ENCODE peak calls at places on chromosomes 5 and 9, in nine cellular contexts. N is bronchial epithelial cell, O is GM13977, E is coronary artery, U is uterus, I is GM12864, G is mammary epithelial cell, T is brain microvascular endothelial cell, C is left ventricle myocardium inferior. K is an unnamed sample.

GRCh38 chr9:5719546-5719945 is 90.6 kb downstream of the RIC1 start:
- DNase-seq in T (no peak), N (no peak), I (no peak), O (no peak), U (no peak), E (no peak), G (no peak), C (no peak), K (no peak)

GRCh38 chr9:137764171-137764671 is 113.4 kb upstream of the CACNA1B start:
- DNase-seq in C (no peak), U (no peak), I (no peak), O (no peak), N (no peak), G (no peak), T (no peak), E (no peak), K (no peak)

GRCh38 chr5:137431051-137431450 is 68.1 kb downstream of the SPOCK1 start:
- DNase-seq in I (no peak), C (no peak), U (no peak), G (no peak), N (peak), O (no peak), E (no peak), T (no peak), K (no peak)

GRCh38 chr5:62208218-62208852 is 97.7 kb upstream of the KIF2A start:
- DNase-seq in T (no peak), C (no peak), N (no peak), O (no peak), U (no peak), I (no peak), E (no peak), G (no peak), K (no peak)

GRCh38 chr5:72988769-72989168 is 32.9 kb downstream of the FCHO2 start:
- DNase-seq in T (peak), O (no peak), G (no peak), E (no peak), I (no peak), C (no peak), N (no peak), U (no peak), K (no peak)

GRCh38 chr9:36018755-36019720 is 17.7 kb upstream of the RECK start:
- DNase-seq in U (no peak), E (no peak), I (no peak), T (no peak), N (no peak), C (no peak), G (no peak), O (no peak), K (no peak)

GRCh38 chr9:136791466-136792276 is 527 bp downstream of the TMEM141 start:
- DNase-seq in G (peak), N (peak), I (no peak), U (peak), T (no peak), E (peak), C (peak), O (peak), K (peak)

GRCh38 chr9:116653580-116654355 is 33.3 kb upstream of the TRIM32 start:
- DNase-seq in O (no peak), U (no peak), G (peak), I (no peak), N (peak), T (no peak), C (no peak), E (no peak), K (no peak)

GRCh38 chr5:137372386-137373160 is 126.6 kb downstream of the SPOCK1 start:
- DNase-seq in N (no peak), U (no peak), E (no peak), O (no peak), I (no peak), T (no peak), G (no peak), C (no peak), K (no peak)

GRCh38 chr9:84669293-84670105 is at the start of gene NTRK2:
- DNase-seq in N (peak), G (peak), I (no peak), C (peak), E (peak), O (peak), T (peak), U (no peak), K (peak)

GRCh38 chr9:77454668-77455067 is 193.5 kb downstream of the GNA14 start:
- DNase-seq in O (no peak), U (no peak), C (no peak), I (no peak), N (no peak), T (peak), E (no peak), G (no peak), K (no peak)

GRCh38 chr9:77457916-77458592 is 190.1 kb downstream of the GNA14 start:
- DNase-seq in C (peak), G (peak), U (peak), I (peak), E (no peak), O (peak), N (peak), T (peak), K (peak)

GRCh38 chr9:77453857-77454647 is 194.1 kb downstream of the GNA14 start:
- DNase-seq in U (no peak), N (no peak), I (no peak), C (no peak), E (no peak), T (no peak), G (no peak), O (no peak), K (no peak)

GRCh38 chr9:77456829-77457437 is 191.2 kb downstream of the GNA14 start:
- DNase-seq in G (peak), N (peak), I (peak), O (peak), T (peak), E (peak), C (peak), U (peak), K (peak)

DNA sequence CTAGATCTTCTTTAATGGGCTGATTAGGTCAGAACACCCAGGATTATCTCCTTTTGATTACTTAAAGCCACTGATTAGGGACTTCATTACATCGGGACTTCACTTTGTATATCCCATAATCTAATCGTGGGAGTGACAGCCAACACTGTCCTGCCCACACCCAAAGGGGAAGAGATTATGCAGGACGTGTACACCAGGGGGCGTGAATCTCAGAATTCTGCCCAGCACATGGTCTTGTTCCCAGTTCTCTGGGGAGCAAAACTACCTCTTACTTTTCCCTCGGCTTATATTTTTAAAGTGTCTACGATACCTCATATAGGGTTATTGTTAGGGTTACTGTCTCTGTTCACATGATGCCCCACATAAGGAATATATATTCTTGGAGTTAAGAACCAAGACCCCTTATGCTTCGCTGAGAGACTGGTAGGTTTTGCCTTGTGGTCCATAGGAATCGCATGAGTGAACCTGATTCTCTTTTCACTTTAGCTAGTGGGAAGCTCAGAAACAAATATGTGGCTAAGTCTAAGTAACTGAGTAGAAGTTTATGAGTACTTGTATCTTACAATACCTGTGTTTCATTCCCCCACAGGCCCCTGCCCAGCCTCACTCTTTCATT is 192.7 kb downstream of the GNA14 start:
- DNase-seq in N (peak), T (no peak), C (no peak), O (peak), E (no peak), I (no peak), G (peak), U (no peak), K (peak)
- TF ChIP-seq CTCF in N (peak), T (peak), C (peak), O (peak), E (no peak), I (peak), G (peak), U (no peak), K (peak)

GRCh38 chr5:141870871-141871270 is 7.3 kb downstream of the PCDH1 start:
- DNase-seq in T (no peak), U (peak), O (no peak), I (no peak), C (peak), G (peak), N (peak), E (peak), K (no peak)
- TF ChIP-seq CTCF in T (no peak), U (no peak), O (no peak), I (no peak), C (no peak), G (no peak), N (no peak), E (no peak), K (no peak)

DNA sequence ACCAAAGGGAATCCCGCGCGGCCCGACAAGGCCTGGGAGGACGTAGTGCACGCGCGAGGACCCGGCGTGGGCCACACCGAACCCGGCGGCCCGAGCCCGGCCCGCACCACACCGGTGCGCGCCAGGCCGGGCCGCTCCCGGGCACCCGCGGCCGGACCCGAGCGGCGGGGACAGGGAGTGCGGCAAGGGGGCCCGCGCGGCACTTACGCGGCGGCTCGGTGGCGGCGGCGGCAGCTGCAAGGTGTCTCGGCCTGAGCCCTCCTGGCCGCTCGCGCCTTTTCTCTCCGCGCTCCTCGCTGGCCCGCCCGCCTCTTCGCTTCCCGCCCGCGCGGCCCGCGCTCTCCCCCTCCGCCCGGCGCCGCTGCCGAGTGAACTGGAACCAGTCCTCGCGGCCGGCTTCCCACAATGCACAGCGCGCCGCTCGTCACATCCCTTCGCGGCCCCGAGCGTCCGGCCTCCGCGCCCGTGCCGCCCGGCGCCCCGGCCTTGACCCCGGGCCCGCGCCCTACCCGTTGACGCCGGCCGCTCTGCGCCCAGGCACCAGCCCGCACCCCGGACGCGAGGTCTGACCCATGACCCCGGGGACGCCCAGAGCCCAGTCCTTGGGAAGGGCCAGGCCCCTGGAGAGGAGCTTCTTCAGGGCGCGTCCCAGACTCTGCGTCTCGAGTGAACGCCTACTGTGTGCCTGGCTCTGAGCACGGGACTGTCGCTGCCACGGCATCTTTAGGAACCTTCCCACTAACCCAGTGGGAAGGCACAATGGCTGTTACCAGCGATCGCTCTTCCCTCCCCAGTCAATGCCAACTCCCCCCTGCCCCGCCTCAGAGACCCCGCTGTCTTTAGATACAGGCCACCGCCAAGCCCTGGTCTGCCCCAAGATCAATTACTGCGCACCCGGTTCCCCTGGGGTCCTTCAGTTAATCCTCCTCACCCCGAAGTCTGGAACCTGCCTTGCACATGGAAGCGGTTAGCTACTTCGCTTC is at the start of gene MACROH2A1:
- DNase-seq in I (peak), E (peak), U (peak), N (peak), G (peak), C (peak), T (peak), O (peak), K (peak)
- TF ChIP-seq CTCF in I (no peak), E (no peak), U (peak), N (no peak), G (no peak), C (peak), T (no peak), O (no peak), K (no peak)

DNA sequence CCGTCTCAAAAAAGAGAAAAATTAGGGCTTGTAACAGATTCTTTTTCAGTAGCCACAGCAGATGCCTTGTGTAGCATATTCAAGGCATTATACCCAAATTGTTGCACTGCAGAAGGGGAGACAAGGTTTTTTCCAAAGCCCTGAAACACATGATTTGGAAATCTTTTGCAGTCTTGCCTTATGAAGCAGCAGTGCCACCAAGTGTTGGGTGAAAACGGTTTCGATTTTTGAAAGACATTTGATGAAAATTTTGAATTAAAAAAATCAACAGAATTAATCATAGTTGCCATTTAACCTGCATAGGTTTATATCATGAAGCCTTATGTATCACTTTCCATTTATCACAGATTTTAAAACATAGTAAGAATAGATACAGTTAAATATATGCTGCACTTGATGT is 479.5 kb downstream of the TAF11L14 start:
- DNase-seq in I (no peak), T (peak), N (peak), C (no peak), G (peak), O (no peak), U (no peak), E (no peak), K (peak)
- TF ChIP-seq CTCF in I (no peak), T (peak), N (peak), C (no peak), G (no peak), O (no peak), U (peak), E (no peak), K (peak)

GRCh38 chr5:147234825-147235635 is at the start of gene STK32A:
- DNase-seq in U (peak), I (no peak), G (peak), C (peak), N (peak), O (no peak), E (peak), T (no peak), K (peak)
- TF ChIP-seq CTCF in U (no peak), I (no peak), G (no peak), C (no peak), N (peak), O (no peak), E (no peak), T (no peak), K (no peak)

GRCh38 chr5:142549834-142550233 is 136.1 kb downstream of the FGF1 start:
- DNase-seq in O (no peak), E (no peak), C (no peak), T (no peak), G (peak), N (peak), U (no peak), I (no peak), K (no peak)

GRCh38 chr5:142547445-142548374 is 138.2 kb downstream of the FGF1 start:
- DNase-seq in C (no peak), E (no peak), T (no peak), U (no peak), O (no peak), I (no peak), N (no peak), G (no peak), K (no peak)

GRCh38 chr5:142551242-142552067 is 134.4 kb downstream of the FGF1 start:
- DNase-seq in T (no peak), C (no peak), G (no peak), N (no peak), O (no peak), E (no peak), I (no peak), U (no peak), K (no peak)

GRCh38 chr5:142550471-142550870 is 135.4 kb downstream of the FGF1 start:
- DNase-seq in T (no peak), C (no peak), O (no peak), N (no peak), I (no peak), G (no peak), E (no peak), U (no peak), K (no peak)

GRCh38 chr5:142548739-142549275 is 137.1 kb downstream of the FGF1 start:
- DNase-seq in E (peak), T (peak), G (peak), N (peak), U (peak), O (peak), I (no peak), C (no peak), K (peak)
- TF ChIP-seq CTCF in E (peak), T (peak), G (peak), N (peak), U (peak), O (peak), I (peak), C (peak), K (peak)

DNA sequence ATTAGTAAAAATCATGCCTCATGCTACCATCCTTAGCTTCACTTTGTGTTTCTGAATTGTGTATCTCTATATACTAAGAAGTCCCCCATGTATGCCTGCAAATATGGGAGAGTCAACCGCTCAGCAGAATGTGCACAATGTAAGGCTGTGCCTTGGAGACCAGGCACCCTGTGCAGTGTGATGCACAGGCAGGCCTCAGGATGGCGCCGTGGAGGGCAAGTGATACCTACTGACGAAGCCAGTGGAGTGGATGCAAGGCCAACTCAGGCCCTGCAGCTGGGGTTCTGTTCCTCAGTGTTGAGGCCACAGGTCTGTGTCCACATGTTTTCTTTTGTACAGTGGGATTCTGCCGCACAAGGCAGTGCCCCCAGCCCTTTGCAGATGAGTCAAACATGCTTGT is 28.4 kb downstream of the SYK start:
- DNase-seq in C (no peak), G (no peak), N (no peak), E (no peak), U (no peak), I (no peak), T (no peak), O (no peak), K (no peak)
- TF ChIP-seq CTCF in C (no peak), G (no peak), N (no peak), E (no peak), U (no peak), I (peak), T (no peak), O (peak), K (no peak)

GRCh38 chr9:21078702-21079101 is 960 bp upstream of the IFNB1 start:
- DNase-seq in C (no peak), I (no peak), O (no peak), G (no peak), T (no peak), U (no peak), N (no peak), E (no peak), K (no peak)
- TF ChIP-seq CTCF in C (no peak), I (peak), O (no peak), G (no peak), T (peak), U (no peak), N (no peak), E (no peak), K (no peak)

GRCh38 chr5:127648997-127649550 is at the start of gene CTXN3:
- DNase-seq in E (no peak), C (no peak), T (no peak), G (peak), N (peak), U (no peak), I (no peak), O (no peak), K (no peak)

GRCh38 chr5:127639804-127640203 is 9.1 kb upstream of the CTXN3 start:
- DNase-seq in E (no peak), O (no peak), G (no peak), N (no peak), T (no peak), U (no peak), I (no peak), C (no peak), K (no peak)

GRCh38 chr5:127647361-127647958 is 1.4 kb upstream of the CTXN3 start:
- DNase-seq in E (no peak), G (peak), O (no peak), N (no peak), T (no peak), U (no peak), C (no peak), I (no peak), K (no peak)

GRCh38 chr5:127645300-127645726 is 3.6 kb upstream of the CTXN3 start:
- DNase-seq in C (no peak), G (no peak), T (no peak), I (no peak), U (no peak), N (no peak), O (no peak), E (no peak), K (no peak)

GRCh38 chr5:127643607-127644006 is 5.3 kb upstream of the CTXN3 start:
- DNase-seq in U (no peak), G (no peak), O (no peak), N (no peak), T (no peak), C (no peak), E (no peak), I (no peak), K (no peak)
- TF ChIP-seq CTCF in U (no peak), G (no peak), O (no peak), N (no peak), T (no peak), C (no peak), E (no peak), I (no peak), K (no peak)

K was measured in MCF 10A.